ENCODE peak calls at places on chromosomes 7 and 10, in seven cellular contexts. D is GM23248, A is dermis blood vessel endothelial cell, U is H7, Y is fibroblast of lung, E is KBM-7, T is heart left ventricle. F is an unnamed sample.

GRCh38 chr7:88628363-88629085 is 131.0 kb upstream of the ZNF804B start:
- DNase-seq in D (no peak), A (no peak), U (no peak), Y (no peak), E (no peak), T (no peak), F (no peak)

GRCh38 chr10:34769941-34770340 is 45.2 kb downstream of the PARD3 start:
- DNase-seq in D (no peak), A (peak; percentile 12), U (no peak), Y (no peak), E (no peak), T (no peak), F (no peak)

GRCh38 chr10:22681783-22682183 is 32.6 kb downstream of the PIP4K2A start:
- DNase-seq in D (peak; percentile 90), A (peak; percentile 65), U (no peak), Y (peak; percentile 53), E (no peak), T (no peak), F (no peak)

GRCh38 chr10:14080795-14081194 is 249.9 kb downstream of the FRMD4A start:
- DNase-seq in D (no peak), A (no peak), U (no peak), Y (no peak), E (no peak), T (no peak), F (no peak)

GRCh38 chr7:154350892-154351291 is 298.7 kb downstream of the DPP6 start:
- DNase-seq in D (no peak), A (no peak), U (no peak), Y (no peak), E (no peak), T (no peak), F (no peak)

GRCh38 chr7:28219793-28220192 is 39.2 kb upstream of the JAZF1 start:
- DNase-seq in D (no peak), A (no peak), U (no peak), Y (no peak), E (no peak), T (no peak), F (no peak)

GRCh38 chr7:9718071-9718470 is 1255.6 kb upstream of the PHF14 start:
- DNase-seq in D (no peak), A (no peak), U (no peak), Y (no peak), E (no peak), T (no peak), F (no peak)

GRCh38 chr7:141251957-141252356 is 178.1 kb downstream of the TMEM178B start:
- DNase-seq in D (no peak), A (no peak), U (no peak), Y (no peak), E (no peak), T (no peak), F (no peak)

GRCh38 chr10:51244739-51245138 is 170.5 kb downstream of the PRKG1 start:
- DNase-seq in D (peak; percentile 86), A (peak; percentile 1), U (no peak), Y (peak; percentile 57), E (no peak), T (no peak), F (no peak)

GRCh38 chr10:62584726-62585125 is 210.6 kb downstream of the ZNF365 start:
- DNase-seq in D (peak; percentile 41), A (no peak), U (no peak), Y (no peak), E (no peak), T (no peak), F (no peak)

GRCh38 chr10:31554556-31554955 is 235.5 kb downstream of the ZEB1 start:
- DNase-seq in D (peak; percentile 60), A (no peak), U (no peak), Y (peak; percentile 64), E (no peak), T (no peak), F (no peak)

GRCh38 chr7:93175219-93175618 is 27.0 kb upstream of the SAMD9L start:
- DNase-seq in D (no peak), A (no peak), U (no peak), Y (no peak), E (no peak), T (no peak), F (no peak)

GRCh38 chr7:130959743-130960207 is 225.8 kb upstream of the KLF14 start:
- DNase-seq in D (peak; percentile 91), A (peak; percentile 72), U (no peak), Y (peak; percentile 73), E (peak; percentile 86), T (no peak), F (no peak)

GRCh38 chr10:33453081-33453850 is 118.8 kb upstream of the NRP1 start:
- DNase-seq in D (peak; percentile 75), A (no peak), U (no peak), Y (no peak), E (no peak), T (no peak), F (no peak)

GRCh38 chr7:66110861-66111260 is 3.8 kb upstream of the CRCP start:
- DNase-seq in D (peak; percentile 96), A (peak; percentile 29), U (no peak), Y (peak; percentile 76), E (no peak), T (no peak), F (no peak)

GRCh38 chr10:7408494-7409044 is 2.3 kb downstream of the SFMBT2 start:
- DNase-seq in D (peak; percentile 56), A (peak; percentile 67), U (peak; percentile 79), Y (peak; percentile 67), E (peak; percentile 68), T (peak; percentile 75), F (peak; percentile 66)

GRCh38 chr10:119658274-119658673 is 7.1 kb downstream of the BAG3 start:
- DNase-seq in D (peak; percentile 99), A (peak; percentile 93), U (peak; percentile 62), Y (peak; percentile 93), E (no peak), T (peak; percentile 63), F (peak; percentile 38)

GRCh38 chr10:125373546-125373945 is 213.2 kb upstream of the CTBP2 start:
- DNase-seq in D (no peak), A (peak; percentile 4), U (no peak), Y (no peak), E (no peak), T (no peak), F (no peak)

GRCh38 chr7:43929529-43930457 is 3.6 kb downstream of the UBE2D4 start:
- DNase-seq in D (no peak), A (no peak), U (no peak), Y (no peak), E (no peak), T (no peak), F (no peak)

GRCh38 chr10:114708717-114709352 is 50.8 kb upstream of the ABLIM1 start:
- DNase-seq in D (peak; percentile 79), A (peak; percentile 62), U (no peak), Y (peak; percentile 79), E (no peak), T (no peak), F (no peak)

GRCh38 chr7:142808802-142809583 is 38.2 kb downstream of the PRSS2 start:
- DNase-seq in D (peak; percentile 20), A (no peak), U (no peak), Y (no peak), E (peak; percentile 23), T (no peak), F (no peak)

F was measured in SK-N-DZ.